ENCODE peak calls at places on chromosomes 7 and 10, in four cellular contexts. One of them, this sample, is unnamed.

GRCh38 chr7:114504586-114504985 is 90.0 kb downstream of the FOXP2 start:
- DNase-seq in T-cell: no peak
- DNase-seq in fibroblast of gingiva: no peak
- DNase-seq in fibroblast of the conjunctiva: no peak
- DNase-seq in this sample: no peak

GRCh38 chr7:77655836-77656455 is 40.3 kb upstream of the RSBN1L start:
- DNase-seq in fibroblast of the conjunctiva: no peak
- DNase-seq in fibroblast of gingiva: no peak
- DNase-seq in T-cell: no peak
- DNase-seq in this sample: no peak

GRCh38 chr10:43682956-43683355 is 34.3 kb upstream of the ZNF32 start:
- DNase-seq in fibroblast of gingiva: no peak
- DNase-seq in fibroblast of the conjunctiva: no peak
- DNase-seq in T-cell: no peak
- DNase-seq in this sample: no peak

GRCh38 chr10:122473116-122473515 is 11.8 kb downstream of the HTRA1 start:
- DNase-seq in fibroblast of gingiva: no peak
- DNase-seq in T-cell: no peak
- DNase-seq in fibroblast of the conjunctiva: no peak
- DNase-seq in this sample: no peak

GRCh38 chr10:97538401-97538800 is 34.2 kb upstream of the ANKRD2 start:
- DNase-seq in fibroblast of the conjunctiva: no peak
- DNase-seq in fibroblast of gingiva: no peak
- DNase-seq in T-cell: no peak
- DNase-seq in this sample: no peak

GRCh38 chr10:133247681-133248333 is 10.2 kb downstream of the VENTX start:
- DNase-seq in fibroblast of gingiva: no peak
- DNase-seq in T-cell: no peak
- DNase-seq in fibroblast of the conjunctiva: no peak
- DNase-seq in this sample: no peak

GRCh38 chr7:70849580-70850235 is 282.2 kb upstream of the GALNT17 start:
- DNase-seq in fibroblast of the conjunctiva: no peak
- DNase-seq in T-cell: no peak
- DNase-seq in fibroblast of gingiva: no peak
- DNase-seq in this sample: no peak

GRCh38 chr10:51501396-51501795 is 198.0 kb downstream of the CSTF2T start:
- DNase-seq in fibroblast of gingiva: peak
- DNase-seq in T-cell: no peak
- DNase-seq in fibroblast of the conjunctiva: peak
- DNase-seq in this sample: no peak

GRCh38 chr10:21456160-21456559 is 69.3 kb downstream of the SKIDA1 start:
- DNase-seq in T-cell: no peak
- DNase-seq in fibroblast of the conjunctiva: no peak
- DNase-seq in fibroblast of gingiva: no peak
- DNase-seq in this sample: no peak

GRCh38 chr10:44759122-44759521 is 152.0 kb upstream of the TMEM72 start:
- DNase-seq in fibroblast of the conjunctiva: no peak
- DNase-seq in T-cell: no peak
- DNase-seq in fibroblast of gingiva: no peak
- DNase-seq in this sample: no peak

GRCh38 chr10:99742240-99742639 is 10.2 kb downstream of the CUTC start:
- DNase-seq in fibroblast of the conjunctiva: no peak
- DNase-seq in fibroblast of gingiva: peak
- DNase-seq in T-cell: no peak
- DNase-seq in this sample: no peak

GRCh38 chr7:38863609-38864291 is 45.2 kb downstream of the VPS41 start:
- DNase-seq in fibroblast of gingiva: no peak
- DNase-seq in fibroblast of the conjunctiva: no peak
- DNase-seq in T-cell: no peak
- DNase-seq in this sample: no peak

GRCh38 chr10:19479854-19480253 is 336.4 kb upstream of the PLXDC2 start:
- DNase-seq in fibroblast of gingiva: no peak
- DNase-seq in fibroblast of the conjunctiva: no peak
- DNase-seq in T-cell: no peak
- DNase-seq in this sample: no peak

GRCh38 chr7:101521430-101521925 is 107.6 kb downstream of the MYL10 start:
- DNase-seq in fibroblast of the conjunctiva: no peak
- DNase-seq in T-cell: no peak
- DNase-seq in fibroblast of gingiva: no peak
- DNase-seq in this sample: no peak

GRCh38 chr7:87339373-87339897 is 6.0 kb upstream of the CROT start:
- DNase-seq in fibroblast of gingiva: peak
- DNase-seq in fibroblast of the conjunctiva: peak
- DNase-seq in T-cell: no peak
- DNase-seq in this sample: no peak

GRCh38 chr10:30413996-30414576 is 19.9 kb upstream of the MAP3K8 start:
- DNase-seq in fibroblast of gingiva: peak
- DNase-seq in fibroblast of the conjunctiva: no peak
- DNase-seq in T-cell: no peak
- DNase-seq in this sample: no peak

GRCh38 chr7:89623018-89623672 is 531.1 kb upstream of the STEAP1 start:
- DNase-seq in fibroblast of the conjunctiva: peak
- DNase-seq in T-cell: no peak
- DNase-seq in fibroblast of gingiva: peak
- DNase-seq in this sample: no peak

GRCh38 chr7:85287126-85287825 is 100.4 kb upstream of the SEMA3D start:
- DNase-seq in fibroblast of the conjunctiva: peak
- DNase-seq in fibroblast of gingiva: peak
- DNase-seq in T-cell: no peak
- DNase-seq in this sample: no peak

GRCh38 chr7:150396426-150397375 is 17.6 kb downstream of the ZNF775 start:
- DNase-seq in fibroblast of the conjunctiva: no peak
- DNase-seq in fibroblast of gingiva: no peak
- DNase-seq in T-cell: no peak
- DNase-seq in this sample: no peak

This sample was measured in smooth muscle cell of the brain vasculature.